ENCODE peak calls at places on chromosome 3, in five cellular contexts. L is GM23248, H is SK-N-SH, T is AG09309, Q is cardiac fibroblast. U is an unnamed sample.
A peak's percentile ranks its signal among the peaks of the same experiment; 100 is the strongest.

GRCh38 chr3:39088889-39089288 is 18.5 kb downstream of the GORASP1 start:
- DNase-seq in Q (no peak), T (no peak), H (no peak), L (peak; percentile 14), U (no peak)

GRCh38 chr3:52507359-52507758 is 12.2 kb downstream of the STAB1 start:
- DNase-seq in T (no peak), Q (peak; percentile 52), L (no peak), H (no peak), U (no peak)

GRCh38 chr3:57951106-57951882 is 56.9 kb upstream of the FLNB start:
- DNase-seq in L (peak; percentile 90), T (no peak), H (peak; percentile 44), Q (peak; percentile 87), U (peak; percentile 72)

GRCh38 chr3:120693439-120694172 is 11.6 kb upstream of the HGD start:
- DNase-seq in L (peak; percentile 54), T (no peak), Q (peak; percentile 59), H (no peak), U (no peak)

GRCh38 chr3:141060287-141060686 is 9.1 kb downstream of the SPSB4 start:
- DNase-seq in T (no peak), L (no peak), Q (no peak), H (no peak), U (no peak)

GRCh38 chr3:168865022-168865551 is 769.4 kb upstream of the GOLIM4 start:
- DNase-seq in Q (peak; percentile 64), L (peak; percentile 51), H (peak; percentile 3), T (no peak), U (peak; percentile 41)

GRCh38 chr3:178719036-178719635 is 182.9 kb downstream of the KCNMB2 start:
- DNase-seq in L (no peak), T (no peak), H (no peak), Q (peak; percentile 50), U (peak; percentile 21)

GRCh38 chr3:28601291-28601690 is 252.7 kb upstream of the AZI2 start:
- DNase-seq in H (no peak), Q (no peak), L (no peak), T (no peak), U (no peak)

GRCh38 chr3:127286571-127287140 is 1.2 kb downstream of the PRR20G start:
- DNase-seq in L (peak; percentile 51), H (no peak), T (no peak), Q (no peak), U (no peak)

GRCh38 chr3:49600781-49601180 is 46.5 kb downstream of the BSN start:
- DNase-seq in H (no peak), Q (no peak), L (peak; percentile 64), T (no peak), U (no peak)

GRCh38 chr3:59699648-59700320 is 650.0 kb upstream of the CFAP20DC start:
- DNase-seq in Q (no peak), H (no peak), L (no peak), T (no peak), U (no peak)

GRCh38 chr3:183018416-183019192 is 38.3 kb upstream of the DCUN1D1 start:
- DNase-seq in L (no peak), Q (no peak), T (no peak), H (no peak), U (no peak)

GRCh38 chr3:161637559-161637958 is 141.0 kb downstream of the OTOL1 start:
- DNase-seq in H (no peak), L (no peak), Q (no peak), T (no peak), U (no peak)

GRCh38 chr3:114420072-114420471 is 126.2 kb downstream of the TIGIT start:
- DNase-seq in H (no peak), L (no peak), Q (no peak), T (no peak), U (no peak)

GRCh38 chr3:111106993-111107392 is 35.4 kb downstream of the NECTIN3 start:
- DNase-seq in Q (no peak), L (no peak), H (no peak), T (no peak), U (no peak)

GRCh38 chr3:126571078-126571477 is 12.3 kb upstream of the C3orf22 start:
- DNase-seq in T (no peak), L (no peak), Q (no peak), H (no peak), U (no peak)

GRCh38 chr3:55166577-55167555 is 239.0 kb upstream of the LRTM1 start:
- DNase-seq in Q (no peak), H (no peak), L (peak; percentile 69), T (no peak), U (no peak)

GRCh38 chr3:157248590-157249425 is 88.9 kb upstream of the CCNL1 start:
- DNase-seq in L (peak; percentile 91), Q (peak; percentile 92), H (no peak), T (peak; percentile 73), U (no peak)

GRCh38 chr3:172107403-172107802 is 68.0 kb downstream of the FNDC3B start:
- DNase-seq in L (peak; percentile 29), Q (no peak), H (no peak), T (no peak), U (no peak)

GRCh38 chr3:66411436-66411835 is 89.4 kb downstream of the LRIG1 start:
- DNase-seq in Q (peak; percentile 20), L (peak; percentile 74), H (no peak), T (no peak), U (no peak)

GRCh38 chr3:51938780-51939425 is 2.8 kb downstream of the RRP9 start:
- DNase-seq in T (no peak), Q (no peak), H (no peak), L (no peak), U (no peak)

GRCh38 chr3:98885851-98886250 is 15.6 kb downstream of the DCBLD2 start:
- DNase-seq in Q (peak; percentile 56), L (peak; percentile 33), T (no peak), H (peak; percentile 19), U (no peak)

GRCh38 chr3:112638327-112639020 is 2.5 kb downstream of the CCDC80 start:
- DNase-seq in L (peak; percentile 84), T (no peak), H (no peak), Q (no peak), U (peak; percentile 24)

GRCh38 chr3:37642959-37643598 is 218.6 kb upstream of the CTDSPL start:
- DNase-seq in Q (no peak), L (no peak), H (no peak), T (no peak), U (no peak)

DNA sequence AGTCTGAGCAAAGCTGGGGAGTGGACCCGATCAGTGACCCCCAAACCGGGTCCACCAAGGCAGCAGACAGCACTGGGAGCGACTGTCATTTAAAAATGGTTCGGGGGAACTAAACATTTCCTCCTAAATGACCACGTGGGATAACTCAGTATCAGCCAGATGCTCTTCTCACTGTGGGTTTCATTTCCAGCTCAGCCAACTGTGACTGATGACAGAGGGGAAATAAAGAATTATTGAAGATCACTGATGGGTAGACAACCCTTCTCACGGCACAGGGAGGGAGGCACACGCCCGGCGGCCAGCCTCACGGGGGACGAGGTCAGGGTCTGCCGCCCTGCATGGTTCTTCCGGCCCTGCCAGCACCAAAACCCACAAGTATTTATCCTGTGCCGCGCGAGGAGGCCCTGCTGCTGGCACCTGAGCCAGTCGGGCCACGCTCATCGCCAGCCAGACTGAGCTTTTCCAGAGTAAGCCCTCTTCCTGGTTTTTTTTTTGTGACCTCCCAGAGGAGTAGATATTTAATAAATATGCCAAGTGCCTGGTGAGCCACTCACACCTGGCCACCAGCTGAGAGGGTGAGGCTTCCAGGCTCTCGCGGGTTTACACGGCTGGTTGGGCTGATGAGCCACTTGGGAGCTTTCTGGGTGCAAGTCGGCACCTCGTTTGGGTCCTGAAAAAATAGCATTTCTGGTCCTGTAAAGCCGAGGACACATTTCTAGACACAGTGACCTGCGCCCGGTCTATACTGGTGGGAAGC is 6.2 kb downstream of the MELTF start:
- DNase-seq in H (peak; percentile 51), L (no peak), Q (no peak), T (no peak), U (no peak)
- H3K4me3 ChIP-seq in H (no peak overlapping the region), L (no peak overlapping the region), Q (no peak overlapping the region), T (no peak overlapping the region), U (no peak overlapping the region)

DNA sequence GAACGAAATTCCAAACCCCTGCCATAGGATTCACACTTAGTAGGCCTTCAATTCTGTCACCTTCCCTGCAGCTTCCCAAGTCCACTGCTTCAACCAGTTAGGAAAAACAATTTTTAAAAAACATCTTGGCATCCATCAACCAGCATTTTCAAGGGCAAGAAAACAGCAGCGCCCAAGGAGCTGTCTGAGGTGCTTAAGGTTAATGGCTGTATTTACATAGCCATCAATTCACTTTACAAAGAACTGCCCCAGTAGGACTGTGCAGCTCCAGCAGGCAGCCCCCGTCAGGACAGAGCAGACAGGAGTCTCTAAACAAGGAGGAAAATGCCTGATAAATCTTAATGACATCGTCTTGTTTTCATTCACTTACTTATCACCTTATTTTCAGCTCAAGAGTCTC is 13.3 kb downstream of the TAFA4 start:
- DNase-seq in T (no peak), L (peak; percentile 42), Q (peak; percentile 35), H (no peak), U (no peak)
- H3K4me3 ChIP-seq in T (no peak overlapping the region), L (no peak overlapping the region), Q (no peak overlapping the region), H (no peak overlapping the region), U (no peak overlapping the region)

GRCh38 chr3:11587766-11588165 is 55.9 kb downstream of the VGLL4 start:
- DNase-seq in H (no peak), L (no peak), T (no peak), Q (no peak), U (no peak)
- H3K4me3 ChIP-seq in H (no peak overlapping the region), L (no peak overlapping the region), T (no peak overlapping the region), Q (no peak overlapping the region), U (no peak overlapping the region)

GRCh38 chr3:138963161-138963560 is 16.1 kb downstream of the FOXL2NB start:
- DNase-seq in T (no peak), L (no peak), Q (no peak), H (no peak), U (no peak)

GRCh38 chr3:138964264-138964663 is 17.2 kb downstream of the FOXL2NB start:
- DNase-seq in T (no peak), H (no peak), L (no peak), Q (no peak), U (no peak)

GRCh38 chr3:138964923-138965322 is 17.9 kb downstream of the FOXL2NB start:
- DNase-seq in L (no peak), H (no peak), Q (no peak), T (no peak), U (no peak)

GRCh38 chr3:138960417-138960852 is 13.4 kb downstream of the FOXL2NB start:
- DNase-seq in H (peak; percentile 44), Q (no peak), L (no peak), T (no peak), U (no peak)
- H3K4me3 ChIP-seq in H (peak overlapping the region; percentile 4), Q (no peak overlapping the region), L (peak overlapping the region; percentile 23), T (no peak overlapping the region), U (no peak overlapping the region)

DNA sequence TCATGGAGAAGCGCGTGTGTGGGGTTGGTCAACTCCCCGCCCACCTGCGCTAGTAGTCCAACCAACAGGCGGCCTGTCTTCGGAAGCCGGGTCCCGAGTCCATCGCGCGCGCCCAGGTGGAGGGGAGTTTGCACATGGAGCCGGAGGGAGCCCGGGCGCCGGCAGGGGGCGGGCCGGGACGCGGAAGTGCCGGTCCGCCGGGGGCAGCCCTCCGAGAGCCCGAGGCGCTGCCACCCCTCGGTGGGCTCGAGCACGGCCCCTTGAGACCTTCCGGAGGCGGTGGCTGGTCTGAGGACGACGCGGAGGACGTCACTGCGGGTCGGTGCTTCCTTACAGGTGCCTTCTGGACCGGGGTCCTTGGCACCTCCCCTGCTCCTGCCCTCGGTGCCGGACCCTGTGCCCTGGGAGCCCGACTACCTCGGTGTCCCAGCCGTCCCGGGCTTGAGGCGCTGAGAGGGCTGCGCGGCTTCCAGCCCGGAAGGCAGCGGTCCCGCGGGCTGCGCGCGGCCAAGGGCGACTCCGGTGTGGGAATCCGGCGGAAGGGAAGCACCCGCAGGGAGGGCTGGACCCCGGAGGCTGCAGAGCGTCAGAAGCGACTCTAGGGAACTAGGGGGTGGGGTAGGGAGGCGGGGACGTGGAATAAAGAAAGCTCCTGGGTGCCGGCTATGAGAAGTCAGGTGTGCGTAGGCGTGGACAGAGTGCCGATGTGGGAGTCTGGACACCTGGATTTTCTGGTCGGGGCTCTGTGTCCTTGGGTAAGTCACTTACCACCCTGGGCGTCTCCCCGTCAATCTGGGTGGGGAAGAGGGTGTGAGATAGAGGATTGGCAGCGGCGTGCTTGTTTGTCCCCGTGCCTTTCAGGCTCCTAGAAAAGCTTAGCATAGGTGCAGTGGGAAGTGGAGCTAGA is 212.3 kb downstream of the FGF12 start:
- DNase-seq in T (no peak), Q (no peak), H (peak; percentile 37), L (peak; percentile 3), U (peak; percentile 20)
- H3K4me3 ChIP-seq in T (no peak overlapping the region), Q (peak overlapping the region; percentile 22), H (peak overlapping the region; percentile 12), L (no peak overlapping the region), U (peak overlapping the region; percentile 36)